ENCODE peak calls at places on chromosomes 1 and 21, in six cellular contexts. P, G, V, L, M and A are unnamed samples.

GRCh38 chr1:32622806-32623694 is 27.3 kb downstream of the ZBTB8OS start:
- DNase-seq in L (no peak), V (no peak), M (no peak), P (no peak), G (no peak), A (no peak)

GRCh38 chr1:64127297-64127696 is 76.1 kb upstream of the UBE2U start:
- DNase-seq in V (no peak), G (no peak), L (no peak), M (no peak), P (no peak), A (no peak)

GRCh38 chr1:202806845-202807366 is 1.3 kb downstream of the KDM5B start:
- DNase-seq in P (no peak), G (no peak), L (no peak), M (peak), V (no peak), A (no peak)

GRCh38 chr1:59699227-59699847 is 115.4 kb upstream of the HOOK1 start:
- DNase-seq in M (peak), G (no peak), V (peak), L (peak), P (peak), A (no peak)

GRCh38 chr1:210654176-210654786 is 325.6 kb downstream of the HHAT start:
- DNase-seq in L (no peak), P (no peak), V (no peak), G (no peak), M (no peak), A (no peak)

GRCh38 chr1:6502000-6502891 is 10.8 kb upstream of the PLEKHG5 start:
- DNase-seq in V (no peak), P (peak), G (no peak), L (peak), M (no peak), A (no peak)

GRCh38 chr21:21291883-21292569 is 293.8 kb downstream of the NCAM2 start:
- DNase-seq in M (no peak), P (no peak), L (no peak), V (no peak), G (no peak), A (no peak)

GRCh38 chr21:45607922-45608295 is 35.6 kb upstream of the PCBP3 start:
- DNase-seq in V (no peak), P (no peak), M (no peak), L (no peak), G (no peak), A (no peak)

GRCh38 chr1:164765557-164765956 is 206.6 kb downstream of the PBX1 start:
- DNase-seq in P (peak), L (peak), G (no peak), M (no peak), V (no peak), A (no peak)

DNA sequence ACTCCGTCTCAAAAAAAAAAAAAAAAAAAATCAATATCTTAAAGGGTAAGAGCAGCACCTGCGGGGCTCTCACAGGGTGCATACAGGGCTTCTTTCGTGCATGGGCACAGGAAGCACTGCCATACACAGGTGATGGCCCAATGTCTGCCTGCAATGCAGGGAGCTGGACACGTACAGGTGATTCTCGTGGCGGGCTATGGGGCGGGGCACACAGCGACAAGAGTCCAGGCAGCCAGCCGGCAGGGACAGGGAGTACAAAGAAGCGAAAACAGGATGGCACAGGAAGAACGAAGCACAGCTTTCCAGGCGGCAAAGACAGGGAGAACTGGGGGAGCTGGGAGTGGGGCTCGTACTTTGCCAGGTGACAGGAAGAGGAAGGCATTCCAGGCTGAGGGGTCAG is 1.6 kb downstream of the KIF17 start:
- DNase-seq in P (no peak), L (no peak), V (no peak), G (no peak), M (no peak), A (no peak)
- TF ChIP-seq CTCF in P (no peak), L (no peak), V (no peak), G (no peak), M (no peak), A (no peak)

DNA sequence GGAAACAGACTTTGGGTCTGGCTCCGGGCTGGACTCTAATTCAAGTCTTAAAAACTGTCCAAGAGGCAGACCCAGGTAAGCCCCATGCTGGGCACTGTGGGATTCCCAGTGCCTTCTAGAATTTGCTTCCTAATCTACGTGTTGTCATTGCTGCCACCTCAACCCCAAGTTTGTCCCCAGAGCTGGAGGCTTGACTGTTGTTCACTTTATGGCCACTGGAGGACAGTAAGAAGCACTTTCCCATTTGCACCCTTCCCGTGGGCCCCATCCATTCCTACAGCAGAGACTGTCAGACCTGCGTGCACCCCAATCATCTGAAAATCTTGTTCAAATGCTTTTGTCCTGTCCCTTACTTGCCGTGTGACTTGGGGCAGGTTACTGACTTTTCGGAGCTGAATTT is 29.4 kb upstream of the VASH2 start:
- DNase-seq in M (no peak), G (no peak), V (no peak), L (no peak), P (no peak), A (no peak)
- TF ChIP-seq CTCF in M (no peak), G (no peak), V (peak), L (peak), P (peak), A (peak)

DNA sequence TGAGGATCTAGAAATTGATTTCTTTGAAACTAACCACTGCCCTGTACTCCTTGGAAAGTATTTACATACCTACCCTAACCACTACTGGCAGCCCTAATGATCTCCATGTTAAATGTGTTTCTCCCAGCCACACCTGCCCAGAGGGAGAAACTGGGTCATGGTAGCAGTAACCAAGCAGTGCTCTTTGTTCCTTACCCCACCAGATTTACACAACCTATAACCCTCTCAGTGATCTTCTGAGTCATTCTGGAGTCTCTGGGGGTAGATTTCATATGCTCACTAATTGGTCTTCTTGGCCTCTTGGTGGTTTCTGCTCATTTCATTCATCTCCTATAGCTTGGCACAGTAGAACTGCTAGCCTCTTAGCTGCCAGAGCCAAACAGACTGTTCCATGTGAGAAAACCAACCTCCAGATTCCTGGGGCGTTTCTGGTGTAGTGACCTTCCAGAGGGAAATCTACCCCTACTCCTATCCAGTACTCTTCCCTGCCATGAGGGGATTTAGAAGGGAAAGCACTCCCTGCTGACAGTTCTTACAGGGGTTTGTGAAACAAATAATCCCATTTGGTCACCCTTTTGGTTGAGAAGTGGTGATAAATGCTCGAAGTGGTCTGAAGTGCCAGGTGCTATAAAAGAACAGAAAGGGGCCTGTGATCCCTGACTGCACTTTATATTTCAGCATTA is 36.2 kb upstream of the LRIG2 start:
- DNase-seq in G (no peak), M (no peak), V (no peak), L (no peak), P (no peak), A (no peak)
- TF ChIP-seq CTCF in G (no peak), M (no peak), V (no peak), L (no peak), P (no peak), A (no peak)

DNA sequence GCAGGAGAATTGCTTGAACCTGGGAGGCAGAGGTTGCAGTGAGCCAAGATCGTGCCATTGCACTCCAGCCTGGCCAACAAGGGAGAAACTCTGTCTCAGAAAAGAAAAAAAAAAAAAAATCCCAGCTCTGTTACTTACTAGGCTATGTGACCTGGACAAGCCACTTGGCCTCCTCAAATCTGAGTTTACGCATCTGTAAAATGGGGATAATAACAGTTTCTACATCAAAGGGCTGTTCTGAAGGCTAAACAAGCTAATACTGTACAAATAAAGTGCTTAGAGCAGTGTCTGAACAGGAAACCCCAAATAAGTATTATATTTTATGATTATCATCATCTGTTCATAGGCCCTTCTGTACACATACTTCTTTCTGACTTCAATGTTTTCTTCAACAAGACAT is 13.6 kb downstream of the F11R start:
- DNase-seq in V (no peak), P (no peak), L (no peak), M (no peak), G (no peak), A (no peak)
- TF ChIP-seq CTCF in V (no peak), P (no peak), L (no peak), M (no peak), G (no peak), A (no peak)

DNA sequence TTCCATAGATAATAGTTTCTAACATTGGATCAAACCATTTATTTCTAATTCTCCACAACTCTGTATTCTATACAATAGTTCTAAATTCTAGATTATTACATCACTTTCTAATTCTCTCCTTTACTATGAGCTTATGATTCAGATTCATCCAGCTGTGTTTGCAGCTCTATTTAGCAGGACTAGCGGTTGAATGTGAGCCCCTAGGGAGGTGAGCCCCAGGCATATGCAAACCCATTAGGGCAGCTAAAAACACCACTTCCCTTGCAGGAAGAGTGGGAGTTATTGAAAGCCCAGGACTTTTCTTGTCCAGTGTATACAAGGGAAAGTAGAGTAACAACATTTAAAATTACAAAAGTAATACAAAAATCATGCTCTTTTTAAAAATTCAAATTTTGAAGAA is 56.9 kb downstream of the KRTAP19-8 start:
- DNase-seq in L (no peak), M (no peak), P (no peak), V (no peak), G (no peak), A (no peak)
- TF ChIP-seq CTCF in L (no peak), M (no peak), P (no peak), V (no peak), G (no peak), A (no peak)

GRCh38 chr1:114154146-114154962 is 685 bp upstream of the SYT6 start:
- DNase-seq in M (peak), P (peak), G (no peak), V (no peak), L (peak), A (no peak)

GRCh38 chr1:114152211-114153050 is 1.2 kb downstream of the SYT6 start:
- DNase-seq in G (no peak), L (peak), V (no peak), P (peak), M (peak), A (no peak)

GRCh38 chr1:114153051-114153620 is 533 bp downstream of the SYT6 start:
- DNase-seq in V (no peak), M (no peak), L (no peak), G (no peak), P (no peak), A (no peak)

GRCh38 chr1:114154963-114155322 is 1.3 kb upstream of the SYT6 start:
- DNase-seq in L (no peak), P (peak), V (no peak), G (no peak), M (peak), A (no peak)

GRCh38 chr1:114153621-114154145 is at the start of gene SYT6:
- DNase-seq in L (no peak), M (peak), G (no peak), P (no peak), V (no peak), A (no peak)
- TF ChIP-seq CTCF in L (no peak), M (no peak), G (no peak), P (no peak), V (peak), A (no peak)